ENCODE peak calls at places on chromosomes 6 and 20, in seven cellular contexts. One of them, this sample, is unnamed.

GRCh38 chr6:14467591-14467990 is 350.0 kb downstream of the CD83 start:
- DNase-seq in NCI-H1694 treated with DMSO at 0.1 percent for 48 hours: no peak
- DNase-seq in cardiac muscle cell: no peak
- DNase-seq in amniotic stem cell: no peak
- DNase-seq in EH: peak
- DNase-seq in glutamatergic neuron: no peak
- DNase-seq in GM18507: no peak
- DNase-seq in this sample: no peak

GRCh38 chr6:125511809-125512341 is 210.1 kb upstream of the HDDC2 start:
- DNase-seq in GM18507: no peak
- DNase-seq in NCI-H1694 treated with DMSO at 0.1 percent for 48 hours: peak
- DNase-seq in amniotic stem cell: no peak
- DNase-seq in glutamatergic neuron: no peak
- DNase-seq in EH: peak
- DNase-seq in cardiac muscle cell: peak
- DNase-seq in this sample: no peak

GRCh38 chr6:35234901-35235300 is 21.1 kb downstream of the SCUBE3 start:
- DNase-seq in EH: no peak
- DNase-seq in glutamatergic neuron: no peak
- DNase-seq in NCI-H1694 treated with DMSO at 0.1 percent for 48 hours: no peak
- DNase-seq in cardiac muscle cell: no peak
- DNase-seq in amniotic stem cell: no peak
- DNase-seq in GM18507: no peak
- DNase-seq in this sample: no peak

GRCh38 chr6:162644153-162644552 is 83.4 kb downstream of the PRKN start:
- DNase-seq in cardiac muscle cell: no peak
- DNase-seq in glutamatergic neuron: no peak
- DNase-seq in GM18507: no peak
- DNase-seq in EH: no peak
- DNase-seq in amniotic stem cell: no peak
- DNase-seq in NCI-H1694 treated with DMSO at 0.1 percent for 48 hours: no peak
- DNase-seq in this sample: no peak

GRCh38 chr20:38023181-38024085 is 9.8 kb downstream of the TTI1 start:
- DNase-seq in cardiac muscle cell: peak
- DNase-seq in NCI-H1694 treated with DMSO at 0.1 percent for 48 hours: no peak
- DNase-seq in EH: peak
- DNase-seq in GM18507: no peak
- DNase-seq in glutamatergic neuron: no peak
- DNase-seq in amniotic stem cell: no peak
- DNase-seq in this sample: no peak

GRCh38 chr20:33746325-33746998 is 14.7 kb downstream of the ZNF341 start:
- DNase-seq in cardiac muscle cell: no peak
- DNase-seq in NCI-H1694 treated with DMSO at 0.1 percent for 48 hours: no peak
- DNase-seq in GM18507: no peak
- DNase-seq in amniotic stem cell: no peak
- DNase-seq in EH: no peak
- DNase-seq in glutamatergic neuron: no peak
- DNase-seq in this sample: no peak

GRCh38 chr20:63175031-63175895 is 40.7 kb downstream of the YTHDF1 start:
- DNase-seq in glutamatergic neuron: no peak
- DNase-seq in EH: no peak
- DNase-seq in amniotic stem cell: no peak
- DNase-seq in GM18507: no peak
- DNase-seq in cardiac muscle cell: no peak
- DNase-seq in NCI-H1694 treated with DMSO at 0.1 percent for 48 hours: no peak
- DNase-seq in this sample: peak

GRCh38 chr6:9942131-9942530 is 472.7 kb downstream of the TFAP2A start:
- DNase-seq in NCI-H1694 treated with DMSO at 0.1 percent for 48 hours: no peak
- DNase-seq in EH: no peak
- DNase-seq in GM18507: no peak
- DNase-seq in cardiac muscle cell: no peak
- DNase-seq in amniotic stem cell: no peak
- DNase-seq in glutamatergic neuron: no peak
- DNase-seq in this sample: no peak

GRCh38 chr6:124372076-124372475 is 568.4 kb downstream of the NKAIN2 start:
- DNase-seq in glutamatergic neuron: no peak
- DNase-seq in EH: no peak
- DNase-seq in amniotic stem cell: no peak
- DNase-seq in cardiac muscle cell: no peak
- DNase-seq in NCI-H1694 treated with DMSO at 0.1 percent for 48 hours: no peak
- DNase-seq in GM18507: no peak
- DNase-seq in this sample: no peak

GRCh38 chr20:46132705-46133120 is 14.6 kb downstream of the CD40 start:
- DNase-seq in NCI-H1694 treated with DMSO at 0.1 percent for 48 hours: peak
- DNase-seq in glutamatergic neuron: peak
- DNase-seq in EH: peak
- DNase-seq in cardiac muscle cell: peak
- DNase-seq in GM18507: peak
- DNase-seq in amniotic stem cell: no peak
- DNase-seq in this sample: peak

GRCh38 chr6:100304575-100304974 is 160.1 kb downstream of the SIM1 start:
- DNase-seq in amniotic stem cell: no peak
- DNase-seq in glutamatergic neuron: no peak
- DNase-seq in EH: no peak
- DNase-seq in NCI-H1694 treated with DMSO at 0.1 percent for 48 hours: no peak
- DNase-seq in cardiac muscle cell: peak
- DNase-seq in GM18507: no peak
- DNase-seq in this sample: no peak

This sample was measured in nephron progenitor cell.